ENCODE peak calls at places on chromosome 13, in nine cellular contexts. Q is stomach, J is A549, A is body of pancreas, R is upper lobe of left lung, C is spleen, T is lower leg skin, P is H1, F is tibial nerve. L is an unnamed sample.

GRCh38 chr13:78827471-78827870 is 168.5 kb upstream of the OBI1 start:
- DNase-seq in Q (no peak), J (no peak), A (no peak), R (no peak), C (no peak), T (no peak), P (no peak), F (no peak), L (no peak)

GRCh38 chr13:37640499-37640898 is 41.9 kb upstream of the POSTN start:
- DNase-seq in Q (no peak), J (peak; percentile 4), A (no peak), R (no peak), C (no peak), T (no peak), P (no peak), F (no peak), L (no peak)

GRCh38 chr13:112814905-112815585 is 125.2 kb downstream of the ATP11A start:
- DNase-seq in Q (peak; percentile 27), J (no peak), A (no peak), R (no peak), C (no peak), T (peak; percentile 71), P (no peak), F (no peak), L (peak; percentile 76)

GRCh38 chr13:98984118-98984517 is 6.3 kb upstream of the DOCK9 start:
- DNase-seq in Q (no peak), J (no peak), A (no peak), R (no peak), C (no peak), T (no peak), P (no peak), F (no peak), L (no peak)

GRCh38 chr13:51666316-51666715 is 82.1 kb downstream of the WDFY2 start:
- DNase-seq in Q (no peak), J (no peak), A (no peak), R (no peak), C (no peak), T (no peak), P (no peak), F (no peak), L (no peak)

GRCh38 chr13:95117092-95117491 is 184.2 kb downstream of the ABCC4 start:
- DNase-seq in Q (no peak), J (no peak), A (no peak), R (no peak), C (no peak), T (no peak), P (no peak), F (no peak), L (no peak)

GRCh38 chr13:45773236-45773635 is 71.1 kb downstream of the CBY2 start:
- DNase-seq in Q (no peak), J (no peak), A (no peak), R (no peak), C (no peak), T (no peak), P (no peak), F (no peak), L (no peak)

GRCh38 chr13:46687810-46688209 is 109.2 kb downstream of the ESD start:
- DNase-seq in Q (no peak), J (peak; percentile 25), A (peak; percentile 35), R (no peak), C (no peak), T (no peak), P (peak; percentile 56), F (no peak), L (no peak)

GRCh38 chr13:99655351-99656091 is 154.2 kb downstream of the TM9SF2 start:
- DNase-seq in Q (no peak), J (peak; percentile 87), A (no peak), R (no peak), C (no peak), T (no peak), P (no peak), F (no peak), L (no peak)

GRCh38 chr13:50654341-50654740 is 189.2 kb downstream of the DLEU7 start:
- DNase-seq in Q (no peak), J (no peak), A (no peak), R (no peak), C (no peak), T (no peak), P (no peak), F (no peak), L (no peak)

GRCh38 chr13:77333521-77334083 is 6.7 kb upstream of the MYCBP2 start:
- DNase-seq in Q (no peak), J (no peak), A (no peak), R (no peak), C (no peak), T (no peak), P (no peak), F (no peak), L (no peak)

GRCh38 chr13:58999851-59000250 is 1163.9 kb downstream of the DIAPH3 start:
- DNase-seq in Q (no peak), J (no peak), A (no peak), R (no peak), C (no peak), T (no peak), P (no peak), F (no peak), L (no peak)

GRCh38 chr13:113072370-113072769 is 33.2 kb upstream of the F7 start:
- DNase-seq in Q (no peak), J (no peak), A (no peak), R (no peak), C (no peak), T (no peak), P (no peak), F (no peak), L (no peak)

GRCh38 chr13:71864094-71864980 is 2.7 kb downstream of the DACH1 start:
- DNase-seq in Q (no peak), J (no peak), A (peak; percentile 36), R (peak; percentile 86), C (peak; percentile 87), T (no peak), P (no peak), F (no peak), L (no peak)

DNA sequence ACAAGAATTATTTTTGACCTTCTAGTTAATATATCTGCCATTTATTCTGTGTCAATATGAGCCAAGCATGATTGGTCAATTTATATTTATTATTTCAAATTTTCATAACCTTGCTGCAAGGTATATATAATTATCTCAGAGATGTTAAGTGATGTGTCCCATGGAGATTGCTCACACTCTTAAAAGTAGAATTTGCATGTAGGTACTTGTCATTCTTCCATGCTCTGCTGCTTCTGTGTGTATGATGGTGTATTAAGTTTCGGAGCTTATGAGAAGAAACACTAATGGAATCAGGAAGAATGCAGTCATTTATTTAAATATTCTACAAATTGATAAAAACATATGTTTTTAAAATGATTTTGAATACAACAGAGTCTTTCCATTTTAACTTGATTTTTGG is 586.8 kb upstream of the MIR17HG start:
- DNase-seq in Q (no peak), J (no peak), A (no peak), R (no peak), C (no peak), T (no peak), P (no peak), F (no peak), L (no peak)
- H3K4me3 ChIP-seq in Q (no peak overlapping the region), J (no peak overlapping the region), A (no peak overlapping the region), R (no peak overlapping the region), C (no peak overlapping the region), T (no peak overlapping the region), P (no peak overlapping the region), F (no peak overlapping the region), L (no peak overlapping the region)

GRCh38 chr13:42990991-42991891 is 800 bp downstream of the EPSTI1 start:
- DNase-seq in Q (no peak), J (no peak), A (no peak), R (no peak), C (peak; percentile 71), T (no peak), P (no peak), F (no peak), L (no peak)

GRCh38 chr13:42994878-42995277 is 2.8 kb upstream of the EPSTI1 start:
- DNase-seq in Q (no peak), J (no peak), A (no peak), R (no peak), C (no peak), T (no peak), P (no peak), F (no peak), L (no peak)

GRCh38 chr13:42992585-42993122 is 613 bp upstream of the EPSTI1 start:
- DNase-seq in Q (no peak), J (no peak), A (no peak), R (no peak), C (no peak), T (no peak), P (no peak), F (no peak), L (no peak)

GRCh38 chr13:42990147-42990990 is 1.7 kb downstream of the EPSTI1 start:
- DNase-seq in Q (no peak), J (no peak), A (no peak), R (no peak), C (no peak), T (no peak), P (no peak), F (no peak), L (no peak)

GRCh38 chr13:42991892-42992584 is at the start of gene EPSTI1:
- DNase-seq in Q (peak; percentile 75), J (no peak), A (peak; percentile 52), R (peak; percentile 92), C (peak; percentile 93), T (peak; percentile 92), P (no peak), F (peak; percentile 27), L (peak; percentile 64)
- TF ChIP-seq POLR2A in Q (no peak), J (no peak), A (peak; percentile 49), R (peak; percentile 46), C (no peak), T (no peak), P (no peak), F (peak; percentile 40), L (no peak)

GRCh38 chr13:32737679-32738078 is 151.4 kb downstream of the PDS5B start:
- DNase-seq in Q (no peak), J (no peak), A (no peak), R (no peak), C (no peak), T (no peak), P (no peak), F (no peak), L (no peak)
- H3K4me3 ChIP-seq in Q (peak overlapping the region; percentile 23), J (no peak overlapping the region), A (no peak overlapping the region), R (peak overlapping the region; percentile 8), C (peak overlapping the region; percentile 19), T (no peak overlapping the region), P (no peak overlapping the region), F (peak overlapping the region; percentile 10), L (no peak overlapping the region)

GRCh38 chr13:114134111-114134943 is 1.9 kb upstream of the RASA3 start:
- DNase-seq in Q (no peak), J (no peak), A (no peak), R (no peak), C (peak; percentile 87), T (no peak), P (no peak), F (no peak), L (peak; percentile 76)

GRCh38 chr13:114131581-114132418 is 623 bp downstream of the RASA3 start:
- DNase-seq in Q (no peak), J (peak; percentile 15), A (peak; percentile 34), R (no peak), C (peak; percentile 87), T (no peak), P (no peak), F (no peak), L (peak; percentile 44)

GRCh38 chr13:114130708-114131580 is 1.5 kb downstream of the RASA3 start:
- DNase-seq in Q (no peak), J (peak; percentile 23), A (no peak), R (peak; percentile 84), C (peak; percentile 89), T (no peak), P (no peak), F (no peak), L (peak; percentile 67)

GRCh38 chr13:114130131-114130707 is 2.2 kb downstream of the RASA3 start:
- DNase-seq in Q (no peak), J (no peak), A (no peak), R (no peak), C (no peak), T (no peak), P (no peak), F (no peak), L (no peak)

GRCh38 chr13:114132419-114133121 is at the start of gene RASA3:
- DNase-seq in Q (peak; percentile 82), J (peak; percentile 72), A (peak; percentile 69), R (peak; percentile 95), C (peak; percentile 94), T (peak; percentile 91), P (peak; percentile 58), F (peak; percentile 62), L (peak; percentile 81)
- TF ChIP-seq POLR2A in Q (no peak), J (peak; percentile 42), A (peak; percentile 44), R (peak; percentile 58), C (no peak), T (no peak), P (no peak), F (peak; percentile 85), L (peak; percentile 85)